ENCODE peak calls at places on chromosome 14, in eight cellular contexts. G is psoas muscle; K is ovary; S is right atrium auricular region; N is lower lobe of right lung; D is aorta; M is CD4-positive, CD25-positive, alpha-beta regulatory T cell; O is left lung. T is an unnamed sample. For H3K9me3, the result is how much of the 10 kb centered on the place peaks cover.

GRCh38 chr14:67228325-67228984 is 12.8 kb upstream of the PALS1 start:
- DNase-seq in G (no peak), O (no peak), M (no peak), K (no peak), D (no peak), S (no peak), N (no peak), T (no peak)

GRCh38 chr14:53953828-53954550 is 2.6 kb downstream of the BMP4 start:
- DNase-seq in N (peak), D (peak), G (peak), K (peak), O (peak), S (no peak), M (no peak), T (peak)

GRCh38 chr14:20427231-20428009 is 8.5 kb downstream of the KLHL33 start:
- DNase-seq in N (no peak), G (no peak), K (no peak), O (no peak), S (no peak), D (no peak), M (no peak), T (peak)

GRCh38 chr14:20632831-20633771 is 8.4 kb downstream of the OR6S1 start:
- DNase-seq in S (no peak), O (no peak), M (peak), N (no peak), D (no peak), G (no peak), K (no peak), T (peak)

GRCh38 chr14:22614240-22614799 is 16.2 kb downstream of the ABHD4 start:
- DNase-seq in S (no peak), D (peak), K (no peak), N (no peak), M (no peak), O (no peak), G (peak), T (no peak)

GRCh38 chr14:80587096-80587724 is 354.3 kb downstream of the CEP128 start:
- DNase-seq in S (no peak), D (no peak), O (no peak), G (no peak), N (no peak), M (peak), K (no peak), T (peak)

GRCh38 chr14:59363545-59364226 is 101.5 kb downstream of the GPR135 start:
- DNase-seq in M (no peak), G (no peak), O (no peak), K (no peak), S (no peak), D (no peak), N (no peak), T (no peak)

GRCh38 chr14:77039285-77040058 is 11.0 kb upstream of the IRF2BPL start:
- DNase-seq in D (no peak), K (no peak), S (no peak), O (no peak), N (no peak), M (no peak), G (no peak), T (no peak)

GRCh38 chr14:77139540-77140342 is 1.9 kb downstream of the ZDHHC22 start:
- DNase-seq in S (no peak), N (no peak), G (peak), M (no peak), D (no peak), O (peak), K (no peak), T (peak)

GRCh38 chr14:101706509-101707284 is 54.8 kb upstream of the PPP2R5C start:
- DNase-seq in D (peak), O (no peak), S (no peak), G (no peak), M (no peak), K (no peak), N (no peak), T (no peak)

GRCh38 chr14:49999216-49999761 is 106.4 kb downstream of the ARF6 start:
- DNase-seq in O (peak), D (peak), K (no peak), G (peak), N (peak), M (peak), S (peak), T (peak)

GRCh38 chr14:36661506-36662257 is at the start of gene PAX9:
- DNase-seq in O (peak), D (peak), N (peak), M (peak), K (no peak), G (peak), S (no peak), T (peak)

GRCh38 chr14:89146291-89146690 is 270.7 kb downstream of the FOXN3 start:
- DNase-seq in O (no peak), N (no peak), G (no peak), S (no peak), M (no peak), D (no peak), K (no peak), T (no peak)

GRCh38 chr14:100155049-100155621 is 4.3 kb downstream of the DEGS2 start:
- DNase-seq in O (no peak), M (no peak), N (no peak), K (no peak), S (no peak), D (no peak), G (no peak), T (peak)

GRCh38 chr14:49769171-49769570 is 1.2 kb downstream of the KLHDC2 start:
- DNase-seq in N (no peak), S (no peak), O (no peak), M (no peak), D (no peak), G (no peak), K (no peak), T (no peak)

GRCh38 chr14:89241265-89241664 is 175.8 kb downstream of the FOXN3 start:
- DNase-seq in D (no peak), O (no peak), M (no peak), S (no peak), G (no peak), N (no peak), K (no peak), T (no peak)

GRCh38 chr14:72479471-72479931 is 414.4 kb downstream of the DPF3 start:
- DNase-seq in D (no peak), K (no peak), M (no peak), N (no peak), S (no peak), O (no peak), G (no peak), T (no peak)

GRCh38 chr14:54219281-54220121 is 177.3 kb upstream of the CDKN3 start:
- DNase-seq in N (no peak), G (no peak), K (no peak), S (no peak), M (no peak), D (no peak), O (no peak), T (no peak)

GRCh38 chr14:52131640-52132320 is 62.9 kb upstream of the NID2 start:
- DNase-seq in G (peak), K (peak), S (peak), M (peak), N (no peak), D (peak), O (no peak), T (peak)

GRCh38 chr14:24960816-24961215 is 89.1 kb downstream of the STXBP6 start:
- DNase-seq in N (no peak), G (no peak), M (no peak), K (no peak), O (no peak), D (no peak), S (no peak), T (no peak)

GRCh38 chr14:59075503-59075902 is 113.0 kb upstream of the DAAM1 start:
- DNase-seq in G (no peak), D (no peak), O (no peak), N (no peak), M (no peak), K (no peak), S (no peak), T (peak)

GRCh38 chr14:93045211-93045674 is 70.5 kb downstream of the ITPK1 start:
- DNase-seq in M (no peak), O (peak), K (no peak), N (no peak), D (no peak), S (no peak), G (no peak), T (peak)

GRCh38 chr14:56145965-56146364 is 27.8 kb downstream of the PELI2 start:
- DNase-seq in S (no peak), K (no peak), M (no peak), D (no peak), O (no peak), G (no peak), N (no peak), T (no peak)

GRCh38 chr14:71411280-71411595 is 504.0 kb downstream of the PCNX1 start:
- DNase-seq in K (no peak), S (no peak), M (no peak), N (no peak), O (no peak), D (no peak), G (no peak), T (no peak)

DNA sequence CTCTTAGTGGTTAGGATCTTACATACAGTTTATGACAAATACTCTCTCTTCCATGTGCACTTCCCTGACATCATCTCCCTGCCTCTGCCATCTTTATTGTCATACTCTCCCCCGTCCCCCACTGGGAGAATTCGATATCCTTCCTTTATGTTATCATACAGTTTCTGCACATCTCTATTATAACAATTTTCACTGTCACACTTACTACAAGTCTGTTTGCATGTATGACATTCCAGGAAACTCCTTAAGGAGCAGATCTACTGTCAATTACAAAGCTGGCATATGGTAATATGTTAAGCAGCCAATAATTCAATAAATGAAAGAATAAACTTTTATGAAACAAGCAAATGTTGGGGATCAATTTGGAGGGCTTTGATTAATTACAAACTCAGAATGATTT is 91.1 kb downstream of the KCNH5 start:
- DNase-seq in D (no peak), K (no peak), O (no peak), M (no peak), S (no peak), G (no peak), N (no peak), T (no peak)
- H3K9me3 ChIP-seq in D (under half), K (under half), O (under half), M (under half), S (under half), G (under half), N (under half), T (under half)

GRCh38 chr14:40694026-40694425 is 912.6 kb upstream of the LRFN5 start:
- DNase-seq in D (no peak), M (no peak), S (no peak), O (no peak), N (no peak), K (no peak), G (no peak), T (no peak)

GRCh38 chr14:40697221-40697620 is 909.5 kb upstream of the LRFN5 start:
- DNase-seq in S (no peak), G (no peak), M (no peak), O (no peak), N (no peak), K (no peak), D (no peak), T (no peak)
- H3K9me3 ChIP-seq in S (under half), G (under half), M (under half), O (under half), N (under half), K (under half), D (under half), T (under half)

GRCh38 chr14:82546401-82546800 is 1012.7 kb upstream of the SEL1L start:
- DNase-seq in M (no peak), N (no peak), S (no peak), O (no peak), K (no peak), D (no peak), G (no peak), T (no peak)
- H3K9me3 ChIP-seq in M (under half), N (under half), S (under half), O (under half), K (under half), D (under half), G (under half), T (under half)

DNA sequence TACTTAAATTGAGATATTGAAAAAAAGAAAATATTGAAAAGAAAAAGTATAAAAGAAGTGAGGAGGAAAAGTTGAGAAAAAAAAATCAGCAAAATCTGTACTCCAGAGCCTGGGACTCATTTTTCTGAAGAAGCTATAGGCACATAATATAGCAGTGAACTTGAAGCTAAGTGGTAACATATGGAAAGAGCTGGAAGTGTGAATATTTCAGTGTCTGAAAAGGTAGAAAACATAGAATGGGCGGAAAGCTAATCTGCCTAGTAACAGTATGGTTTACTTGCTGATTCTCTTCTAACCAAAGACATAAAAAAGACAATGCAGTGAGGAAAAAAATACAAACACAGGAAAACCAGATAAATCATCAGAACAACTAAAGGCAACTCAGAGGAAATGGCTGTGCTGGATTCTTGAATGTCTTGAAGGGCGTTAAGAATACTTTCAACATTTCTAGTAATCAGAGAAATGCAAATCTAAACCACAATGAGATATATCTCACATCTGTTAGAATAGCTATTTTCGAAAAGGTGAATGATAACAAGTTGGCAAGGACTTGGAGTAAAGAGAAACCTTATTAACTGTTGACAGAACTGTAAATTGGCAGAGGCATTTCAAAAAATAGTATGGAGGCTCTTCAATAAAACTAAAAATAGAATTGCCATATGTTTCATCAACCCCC is 784.6 kb downstream of the LRFN5 start:
- DNase-seq in K (no peak), N (no peak), G (no peak), S (no peak), D (no peak), O (no peak), M (no peak), T (no peak)
- H3K9me3 ChIP-seq in K (under half), N (under half), G (under half), S (under half), D (under half), O (under half), M (under half), T (under half)

DNA sequence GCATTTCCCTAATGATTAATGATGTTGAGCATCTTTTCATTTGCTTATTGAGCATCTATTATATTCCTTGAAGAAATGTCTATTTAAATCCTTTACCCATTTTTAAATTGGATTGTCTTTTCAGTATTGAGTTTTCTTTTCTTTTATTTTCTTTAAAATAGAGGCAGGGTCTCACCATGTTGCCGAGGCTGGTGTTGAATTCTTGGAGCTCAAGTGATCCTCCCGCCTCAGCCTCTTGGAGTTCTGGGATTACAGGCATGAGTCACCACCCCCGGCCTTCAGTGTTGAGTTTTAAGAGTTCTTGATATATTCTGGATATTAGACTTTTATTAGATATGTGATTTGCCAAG is 73.3 kb upstream of the HECTD1 start:
- DNase-seq in G (no peak), N (no peak), D (no peak), S (no peak), O (no peak), K (no peak), M (no peak), T (no peak)
- H3K9me3 ChIP-seq in G (under half), N (under half), D (under half), S (under half), O (under half), K (under half), M (under half), T (under half)

GRCh38 chr14:97109234-97109633 is 312.1 kb downstream of the VRK1 start:
- DNase-seq in D (no peak), M (no peak), O (no peak), G (no peak), S (no peak), K (no peak), N (no peak), T (no peak)

GRCh38 chr14:97116546-97116945 is 319.4 kb downstream of the VRK1 start:
- DNase-seq in O (no peak), D (no peak), S (no peak), M (no peak), G (no peak), K (no peak), N (no peak), T (no peak)

GRCh38 chr14:97117693-97118092 is 320.5 kb downstream of the VRK1 start:
- DNase-seq in G (no peak), S (no peak), N (no peak), O (no peak), M (no peak), K (no peak), D (no peak), T (no peak)

GRCh38 chr14:97107760-97108159 is 310.6 kb downstream of the VRK1 start:
- DNase-seq in D (no peak), N (no peak), K (no peak), O (no peak), G (no peak), M (no peak), S (no peak), T (no peak)

DNA sequence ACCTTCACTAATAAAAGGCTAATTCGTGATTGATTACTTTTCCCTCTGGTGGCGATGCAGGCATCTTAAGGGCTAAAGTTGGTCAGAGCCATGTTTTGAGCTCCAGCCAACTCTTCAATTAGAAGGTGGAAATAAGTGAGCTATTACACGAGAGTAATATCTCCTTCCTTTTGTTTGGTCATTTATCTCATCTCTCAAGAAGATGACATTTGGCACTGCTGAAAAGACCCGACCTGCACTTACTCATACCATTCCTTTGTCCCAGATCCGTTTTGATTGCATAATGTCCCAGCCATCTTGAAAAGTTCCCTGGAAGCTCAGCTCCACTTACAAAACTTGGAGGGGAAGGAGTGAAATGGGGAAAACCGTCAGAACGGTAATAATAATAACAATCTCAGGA is 316.2 kb downstream of the VRK1 start:
- DNase-seq in M (no peak), S (no peak), N (no peak), O (no peak), G (no peak), K (no peak), D (no peak), T (no peak)
- H3K9me3 ChIP-seq in M (under half), S (under half), N (under half), O (under half), G (under half), K (under half), D (under half), T (under half)

DNA sequence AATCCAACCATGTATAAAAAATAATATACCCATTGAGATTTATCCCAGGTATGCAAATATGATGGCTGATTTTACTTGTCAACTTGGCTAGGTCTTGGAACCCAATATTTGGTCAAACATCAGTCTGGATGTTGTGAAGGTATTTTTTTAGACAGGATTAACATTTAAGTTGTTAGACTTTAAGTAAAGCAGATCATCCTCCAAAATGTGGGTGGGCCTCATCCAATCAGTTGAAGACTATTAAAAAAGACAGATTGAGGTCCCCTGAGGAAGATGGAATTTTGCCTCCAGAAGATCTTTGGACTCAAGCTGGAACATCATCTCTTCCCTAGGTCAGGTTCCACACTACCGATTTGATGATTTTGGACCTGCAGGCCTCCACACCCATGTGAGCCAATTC is 271.2 kb downstream of the TMEM121 start:
- DNase-seq in K (no peak), N (no peak), S (no peak), D (no peak), M (no peak), G (no peak), O (no peak), T (no peak)
- H3K9me3 ChIP-seq in K (under half), N (under half), S (under half), D (under half), M (under half), G (under half), O (under half), T (under half)

GRCh38 chr14:29652586-29652985 is 275.1 kb downstream of the PRKD1 start:
- DNase-seq in K (no peak), O (no peak), G (no peak), S (no peak), M (no peak), D (no peak), N (no peak), T (no peak)
- H3K9me3 ChIP-seq in K (under half), O (under half), G (under half), S (under half), M (under half), D (under half), N (under half), T (under half)

DNA sequence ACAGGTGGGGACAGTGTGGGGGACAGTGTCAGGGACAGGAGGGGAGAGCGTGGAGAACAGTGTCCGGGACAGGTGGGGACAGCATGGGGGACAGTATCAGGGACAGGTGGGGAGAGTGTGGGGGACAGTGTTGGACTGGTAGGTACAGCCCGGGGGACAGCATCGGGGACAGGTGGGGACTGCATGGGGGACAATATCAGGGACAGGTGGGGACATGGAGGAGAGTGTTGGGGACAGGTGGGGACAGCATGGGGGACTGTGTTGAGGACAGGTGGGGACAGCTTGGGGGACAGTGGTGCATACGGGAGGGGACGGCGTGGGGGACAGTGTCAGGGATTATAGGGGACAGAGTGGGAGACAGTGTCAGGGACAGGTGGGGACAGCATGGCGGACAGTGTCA is 212.3 kb downstream of the TMEM121 start:
- DNase-seq in O (peak), N (no peak), S (no peak), G (no peak), K (no peak), D (no peak), M (no peak), T (no peak)
- H3K9me3 ChIP-seq in O (under half), N (under half), S (under half), G (under half), K (under half), D (under half), M (under half), T (under half)

T was measured in small intestine.